ENCODE peak calls at places on chromosomes 11 and 22, in seven cellular contexts. R is GM23338, J is fibroblast of lung, I is mammary epithelial cell, A is endothelial cell of umbilical vein, Q is HCT116, L is K562. Y is an unnamed sample.

GRCh38 chr11:79546366-79546765 is 105.5 kb upstream of the TENM4 start:
- DNase-seq in R (no peak), I (peak; percentile 7), A (no peak), L (no peak), Q (no peak), J (no peak), Y (no peak)

GRCh38 chr22:50605349-50606074 is 4.9 kb downstream of the MAPK8IP2 start:
- DNase-seq in J (no peak), Q (no peak), A (no peak), I (no peak), L (no peak), R (no peak), Y (no peak)

GRCh38 chr11:64268687-64269379 is 15.6 kb downstream of the BAD start:
- DNase-seq in Q (no peak), L (peak; percentile 45), R (peak; percentile 53), I (peak; percentile 62), J (peak; percentile 73), A (peak; percentile 74), Y (peak; percentile 47)

GRCh38 chr11:64887234-64887756 is 8.9 kb upstream of the EHD1 start:
- DNase-seq in R (no peak), A (no peak), I (no peak), J (no peak), L (no peak), Q (no peak), Y (no peak)

GRCh38 chr11:75287579-75287978 is 47.0 kb downstream of the TPBGL start:
- DNase-seq in A (no peak), J (no peak), R (no peak), I (no peak), L (no peak), Q (no peak), Y (no peak)

GRCh38 chr22:50470491-50470890 is 4.3 kb downstream of the SBF1 start:
- DNase-seq in J (no peak), Q (no peak), I (no peak), L (no peak), A (no peak), R (no peak), Y (no peak)

GRCh38 chr11:86670179-86670578 is 2.2 kb downstream of the ME3 start:
- DNase-seq in J (peak; percentile 90), R (no peak), Q (no peak), I (peak; percentile 42), A (no peak), L (no peak), Y (no peak)

GRCh38 chr11:4642043-4642442 is 1.7 kb upstream of the OR51E1 start:
- DNase-seq in R (no peak), A (no peak), L (no peak), I (no peak), Q (no peak), J (no peak), Y (no peak)

GRCh38 chr11:1888811-1889526 is 2.7 kb downstream of the PRR33 start:
- DNase-seq in L (no peak), I (no peak), J (no peak), A (no peak), Q (no peak), R (no peak), Y (no peak)

GRCh38 chr11:134041791-134042696 is 26.8 kb upstream of the JAM3 start:
- DNase-seq in J (no peak), I (no peak), R (no peak), Q (no peak), L (no peak), A (no peak), Y (no peak)

GRCh38 chr11:119699227-119699626 is 29.8 kb downstream of the NECTIN1 start:
- DNase-seq in Q (no peak), R (no peak), J (peak; percentile 51), L (no peak), A (no peak), I (peak; percentile 68), Y (no peak)

GRCh38 chr11:95121687-95122086 is 32.0 kb downstream of the ENDOD1 start:
- DNase-seq in L (no peak), A (no peak), J (no peak), Q (no peak), I (no peak), R (no peak), Y (no peak)

GRCh38 chr11:36455658-36456111 is 54.4 kb downstream of the TRAF6 start:
- DNase-seq in R (peak; percentile 8), A (peak; percentile 54), Q (no peak), L (no peak), I (peak; percentile 97), J (peak; percentile 98), Y (peak; percentile 89)

GRCh38 chr11:69232821-69233760 is 60.9 kb upstream of the MYEOV start:
- DNase-seq in A (no peak), R (no peak), I (no peak), Q (no peak), L (no peak), J (no peak), Y (no peak)

GRCh38 chr11:69233761-69234136 is 60.2 kb upstream of the MYEOV start:
- DNase-seq in Q (no peak), R (no peak), L (no peak), A (no peak), I (no peak), J (no peak), Y (no peak)

GRCh38 chr11:69229521-69229920 is 64.4 kb upstream of the MYEOV start:
- DNase-seq in R (no peak), A (no peak), L (no peak), Q (no peak), J (no peak), I (no peak), Y (no peak)

GRCh38 chr11:69231466-69232018 is 62.4 kb upstream of the MYEOV start:
- DNase-seq in I (no peak), L (no peak), A (no peak), Q (no peak), J (no peak), R (no peak), Y (no peak)

DNA sequence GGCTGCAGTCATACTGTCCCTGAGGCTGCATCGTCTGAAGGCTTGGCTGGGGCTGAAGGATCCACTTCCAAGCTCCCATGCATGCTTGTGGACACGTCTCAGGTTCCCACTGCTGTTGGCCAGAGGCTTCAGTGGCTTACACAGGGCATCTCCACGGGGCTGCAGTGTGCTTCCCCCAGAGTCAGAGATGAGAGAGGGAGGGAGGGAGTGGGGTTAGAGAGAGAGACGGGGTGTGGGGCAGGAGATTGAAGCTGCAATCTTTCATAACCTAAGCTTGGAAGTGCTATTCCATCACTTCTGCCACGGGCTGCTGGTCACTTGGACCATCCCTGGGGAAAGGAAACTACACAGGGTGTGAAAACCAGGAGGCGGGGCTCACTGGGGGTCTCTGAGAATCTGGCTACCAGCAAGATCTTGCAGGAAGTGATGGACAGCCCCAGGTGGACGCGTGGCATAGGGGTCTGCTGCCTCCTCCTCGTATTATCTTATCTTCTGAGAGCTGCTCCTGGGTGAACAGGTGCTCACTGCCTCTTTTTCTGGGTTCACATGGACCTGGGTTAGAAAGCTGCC is 63.0 kb upstream of the MYEOV start:
- DNase-seq in L (no peak), R (no peak), I (no peak), J (no peak), Q (no peak), A (no peak), Y (no peak)
- TF ChIP-seq CTCF in L (no peak), R (no peak), I (no peak), J (no peak), Q (no peak), A (no peak), Y (no peak)

DNA sequence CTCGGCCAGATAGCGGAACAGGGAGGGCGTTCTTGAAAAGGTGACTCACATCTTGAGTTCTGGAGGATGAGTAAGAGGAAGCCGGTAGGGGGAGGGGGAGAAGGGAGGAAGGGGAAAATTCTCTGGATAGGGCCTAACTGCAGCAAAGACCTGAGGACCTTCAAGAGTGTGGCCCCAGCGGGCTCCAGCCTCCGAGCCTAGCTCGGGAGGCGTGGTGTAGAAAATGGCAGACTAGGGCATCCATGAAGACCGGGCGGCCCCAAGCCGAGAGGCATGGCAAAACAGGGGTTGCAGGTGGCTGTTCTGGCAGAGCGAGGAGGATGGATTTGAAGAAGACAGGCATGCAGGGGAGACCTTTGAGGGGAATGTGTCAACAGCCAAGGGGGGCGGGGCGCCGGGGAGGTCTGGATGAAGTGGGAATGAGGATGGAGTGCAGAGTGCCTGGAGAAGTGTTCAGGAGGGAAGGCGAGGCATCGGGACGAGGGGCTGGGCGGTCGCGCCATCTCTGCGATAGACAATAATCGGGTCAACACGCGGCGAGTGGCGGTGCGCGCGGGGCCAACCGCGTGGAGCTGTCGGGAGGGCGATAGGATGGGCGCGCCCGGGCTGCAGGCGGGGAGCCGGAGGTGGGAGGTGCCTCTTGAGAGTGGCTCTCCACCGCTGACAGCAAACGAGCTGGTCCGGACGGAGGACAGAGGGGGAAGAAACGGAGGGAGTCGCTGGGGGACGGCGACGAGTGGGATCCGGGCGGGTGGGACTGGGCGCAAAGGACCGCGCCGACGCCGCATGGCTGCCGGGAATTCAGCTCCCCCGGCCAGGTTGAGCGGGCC is 40.0 kb upstream of the CREB3L1 start:
- DNase-seq in Q (peak; percentile 86), A (peak; percentile 80), L (peak; percentile 93), I (peak; percentile 79), J (peak; percentile 87), R (peak; percentile 72), Y (peak; percentile 81)
- TF ChIP-seq EZH2 in Q (no peak), A (no peak), L (no peak), I (no peak), J (no peak), R (no peak), Y (no peak)

GRCh38 chr11:359181-359714 is 10.1 kb upstream of the B4GALNT4 start:
- DNase-seq in I (peak; percentile 65), R (no peak), L (peak; percentile 10), A (no peak), Q (no peak), J (no peak), Y (no peak)
- H3K27ac ChIP-seq in I (no peak overlapping the region), R (no peak overlapping the region), L (no peak overlapping the region), A (no peak overlapping the region), Q (no peak overlapping the region), J (no peak overlapping the region), Y (no peak overlapping the region)

GRCh38 chr11:11230802-11231562 is 122.1 kb downstream of the CSNK2A3 start:
- DNase-seq in Q (peak; percentile 6), J (no peak), I (no peak), A (no peak), R (peak; percentile 82), L (peak; percentile 44), Y (peak; percentile 11)
- TF ChIP-seq CTCF in Q (peak; percentile 77), J (peak; percentile 31), I (peak; percentile 39), A (peak; percentile 35), R (peak; percentile 81), L (peak; percentile 50), Y (peak; percentile 68)